ENCODE peak calls at places on chromosomes 5 and 9, in six cellular contexts. One of them, this sample, is unnamed.
A peak's percentile ranks its signal among the peaks of the same experiment; 100 is the strongest.

GRCh38 chr5:128259530-128260145 is 176.1 kb downstream of the SLC12A2 start:
- DNase-seq in body of pancreas: no peak
- DNase-seq in CD8-positive, alpha-beta memory T cell: no peak
- DNase-seq in transverse colon: no peak
- DNase-seq in Peyer's patch: no peak
- DNase-seq in right lobe of liver: no peak
- DNase-seq in this sample: no peak

GRCh38 chr9:99340281-99340680 is 118.2 kb downstream of the SEC61B start:
- DNase-seq in right lobe of liver: no peak
- DNase-seq in CD8-positive, alpha-beta memory T cell: no peak
- DNase-seq in Peyer's patch: no peak
- DNase-seq in body of pancreas: no peak
- DNase-seq in transverse colon: no peak
- DNase-seq in this sample: no peak

GRCh38 chr5:158739941-158740340 is 359.8 kb downstream of the EBF1 start:
- DNase-seq in right lobe of liver: no peak
- DNase-seq in transverse colon: no peak
- DNase-seq in Peyer's patch: no peak
- DNase-seq in body of pancreas: no peak
- DNase-seq in CD8-positive, alpha-beta memory T cell: no peak
- DNase-seq in this sample: no peak

GRCh38 chr5:88203977-88204735 is 64.5 kb downstream of the TMEM161B start:
- DNase-seq in right lobe of liver: no peak
- DNase-seq in transverse colon: no peak
- DNase-seq in Peyer's patch: no peak
- DNase-seq in CD8-positive, alpha-beta memory T cell: peak; percentile 49
- DNase-seq in body of pancreas: no peak
- DNase-seq in this sample: peak; percentile 16

GRCh38 chr9:111924281-111924680 is 27.7 kb downstream of the UGCG start:
- DNase-seq in CD8-positive, alpha-beta memory T cell: no peak
- DNase-seq in body of pancreas: no peak
- DNase-seq in Peyer's patch: no peak
- DNase-seq in right lobe of liver: no peak
- DNase-seq in transverse colon: no peak
- DNase-seq in this sample: no peak

GRCh38 chr9:92141144-92142129 is 26.2 kb upstream of the SPTLC1 start:
- DNase-seq in right lobe of liver: no peak
- DNase-seq in Peyer's patch: no peak
- DNase-seq in transverse colon: no peak
- DNase-seq in CD8-positive, alpha-beta memory T cell: no peak
- DNase-seq in body of pancreas: no peak
- DNase-seq in this sample: no peak

GRCh38 chr5:1175801-1176472 is 25.5 kb upstream of the SLC6A19 start:
- DNase-seq in transverse colon: no peak
- DNase-seq in body of pancreas: no peak
- DNase-seq in Peyer's patch: no peak
- DNase-seq in right lobe of liver: no peak
- DNase-seq in CD8-positive, alpha-beta memory T cell: no peak
- DNase-seq in this sample: no peak

GRCh38 chr5:74801197-74801596 is 34.1 kb downstream of the NSA2 start:
- DNase-seq in CD8-positive, alpha-beta memory T cell: no peak
- DNase-seq in Peyer's patch: no peak
- DNase-seq in right lobe of liver: no peak
- DNase-seq in body of pancreas: no peak
- DNase-seq in transverse colon: no peak
- DNase-seq in this sample: no peak

GRCh38 chr9:92468206-92468605 is 14.1 kb downstream of the ASPN start:
- DNase-seq in Peyer's patch: no peak
- DNase-seq in transverse colon: no peak
- DNase-seq in right lobe of liver: no peak
- DNase-seq in CD8-positive, alpha-beta memory T cell: no peak
- DNase-seq in body of pancreas: no peak
- DNase-seq in this sample: no peak

GRCh38 chr9:18185196-18185595 is 288.8 kb upstream of the ADAMTSL1 start:
- DNase-seq in body of pancreas: no peak
- DNase-seq in right lobe of liver: no peak
- DNase-seq in Peyer's patch: no peak
- DNase-seq in transverse colon: peak; percentile 17
- DNase-seq in CD8-positive, alpha-beta memory T cell: no peak
- DNase-seq in this sample: peak; percentile 77

GRCh38 chr9:6051511-6051950 is 36.1 kb upstream of the RANBP6 start:
- DNase-seq in CD8-positive, alpha-beta memory T cell: no peak
- DNase-seq in Peyer's patch: no peak
- DNase-seq in right lobe of liver: no peak
- DNase-seq in transverse colon: no peak
- DNase-seq in body of pancreas: no peak
- DNase-seq in this sample: no peak

GRCh38 chr5:86885489-86886225 is 267.9 kb downstream of the COX7C start:
- DNase-seq in Peyer's patch: no peak
- DNase-seq in transverse colon: no peak
- DNase-seq in body of pancreas: no peak
- DNase-seq in right lobe of liver: no peak
- DNase-seq in CD8-positive, alpha-beta memory T cell: no peak
- DNase-seq in this sample: no peak

GRCh38 chr5:173573126-173573960 is 43.1 kb downstream of the BOD1 start:
- DNase-seq in CD8-positive, alpha-beta memory T cell: peak; percentile 50
- DNase-seq in transverse colon: peak; percentile 70
- DNase-seq in right lobe of liver: peak; percentile 81
- DNase-seq in body of pancreas: peak; percentile 82
- DNase-seq in Peyer's patch: peak; percentile 23
- DNase-seq in this sample: peak; percentile 52
- H3K4me3 ChIP-seq in CD8-positive, alpha-beta memory T cell: no peak overlapping the region
- H3K4me3 ChIP-seq in transverse colon: no peak overlapping the region
- H3K4me3 ChIP-seq in right lobe of liver: no peak overlapping the region
- H3K4me3 ChIP-seq in body of pancreas: no peak overlapping the region
- H3K4me3 ChIP-seq in Peyer's patch: no peak overlapping the region
- H3K4me3 ChIP-seq in this sample: no peak overlapping the region

GRCh38 chr5:55535199-55535905 is 588 bp upstream of the PLPP1 start:
- DNase-seq in CD8-positive, alpha-beta memory T cell: no peak
- DNase-seq in transverse colon: no peak
- DNase-seq in body of pancreas: no peak
- DNase-seq in right lobe of liver: no peak
- DNase-seq in Peyer's patch: no peak
- DNase-seq in this sample: no peak
- H3K4me1 ChIP-seq in CD8-positive, alpha-beta memory T cell: peaks cover 32% of the 10 kb centered on the region
- H3K4me1 ChIP-seq in transverse colon: no peaks in the 10 kb centered on the region
- H3K4me1 ChIP-seq in body of pancreas: peaks cover 20% of the 10 kb centered on the region
- H3K4me1 ChIP-seq in right lobe of liver: peaks cover 6% of the 10 kb centered on the region
- H3K4me1 ChIP-seq in Peyer's patch: no peaks in the 10 kb centered on the region
- H3K4me1 ChIP-seq in this sample: peaks cover 3% of the 10 kb centered on the region

GRCh38 chr9:76395381-76395780 is 1.2 kb upstream of the RFK start:
- DNase-seq in Peyer's patch: no peak
- DNase-seq in transverse colon: no peak
- DNase-seq in right lobe of liver: no peak
- DNase-seq in body of pancreas: no peak
- DNase-seq in CD8-positive, alpha-beta memory T cell: no peak
- DNase-seq in this sample: peak; percentile 47
- H3K4me3 ChIP-seq in Peyer's patch: peak overlapping the region; percentile 87
- H3K4me3 ChIP-seq in transverse colon: peak overlapping the region; percentile 99
- H3K4me3 ChIP-seq in right lobe of liver: peak overlapping the region; percentile 97
- H3K4me3 ChIP-seq in body of pancreas: no peak overlapping the region
- H3K4me3 ChIP-seq in CD8-positive, alpha-beta memory T cell: no peak overlapping the region
- H3K4me3 ChIP-seq in this sample: no peak overlapping the region

GRCh38 chr5:136015966-136016365 is 12.8 kb upstream of the TGFBI start:
- DNase-seq in body of pancreas: no peak
- DNase-seq in right lobe of liver: no peak
- DNase-seq in Peyer's patch: no peak
- DNase-seq in transverse colon: no peak
- DNase-seq in CD8-positive, alpha-beta memory T cell: no peak
- DNase-seq in this sample: no peak
- H3K4me1 ChIP-seq in body of pancreas: peaks cover 5% of the 10 kb centered on the region
- H3K4me1 ChIP-seq in right lobe of liver: peaks cover 31% of the 10 kb centered on the region
- H3K4me1 ChIP-seq in Peyer's patch: no peaks in the 10 kb centered on the region
- H3K4me1 ChIP-seq in transverse colon: peaks cover 6% of the 10 kb centered on the region
- H3K4me1 ChIP-seq in CD8-positive, alpha-beta memory T cell: no peaks in the 10 kb centered on the region
- H3K4me1 ChIP-seq in this sample: no peaks in the 10 kb centered on the region

DNA sequence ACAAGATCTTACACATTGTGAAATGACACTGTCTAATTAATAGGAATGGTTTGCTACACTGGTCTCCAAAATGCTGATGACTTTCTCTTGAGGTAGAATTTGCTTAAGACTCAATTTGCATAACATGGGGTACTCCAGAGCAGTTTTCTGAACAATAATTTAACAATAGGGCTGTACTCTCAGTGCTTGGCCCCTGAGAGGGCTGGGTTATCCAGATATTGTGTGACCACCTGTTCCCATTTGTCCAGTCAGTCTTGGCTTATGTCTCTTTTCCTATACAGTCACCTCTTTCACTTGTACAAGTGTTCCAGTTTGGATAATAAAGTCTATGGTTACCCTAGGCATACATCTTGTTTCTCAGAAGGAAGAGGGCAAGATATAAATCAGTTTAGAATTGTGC is 17.9 kb downstream of the ZSWIM6 start:
- DNase-seq in CD8-positive, alpha-beta memory T cell: no peak
- DNase-seq in body of pancreas: no peak
- DNase-seq in right lobe of liver: no peak
- DNase-seq in Peyer's patch: no peak
- DNase-seq in transverse colon: no peak
- DNase-seq in this sample: no peak
- H3K4me3 ChIP-seq in CD8-positive, alpha-beta memory T cell: no peak overlapping the region
- H3K4me3 ChIP-seq in body of pancreas: no peak overlapping the region
- H3K4me3 ChIP-seq in right lobe of liver: no peak overlapping the region
- H3K4me3 ChIP-seq in Peyer's patch: no peak overlapping the region
- H3K4me3 ChIP-seq in transverse colon: no peak overlapping the region
- H3K4me3 ChIP-seq in this sample: no peak overlapping the region

DNA sequence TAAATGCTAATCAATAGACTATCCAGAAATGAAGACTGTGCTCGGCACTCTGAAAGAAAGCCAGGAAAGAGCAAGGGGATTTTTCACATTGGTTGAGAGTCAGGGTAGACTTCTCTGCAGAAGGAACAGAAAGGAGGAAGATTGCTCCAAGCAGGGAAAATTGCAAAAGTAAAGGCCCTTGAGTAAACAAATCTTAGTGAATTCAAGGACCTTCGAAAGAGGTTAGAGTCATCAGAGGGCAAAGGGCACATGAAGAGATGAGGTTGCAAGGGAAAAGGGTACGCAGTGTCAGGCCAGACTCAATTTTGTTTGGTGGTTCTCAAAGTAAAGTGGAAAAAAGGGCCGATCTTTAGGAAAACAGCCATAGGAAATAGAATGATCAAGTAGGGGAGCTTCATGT is 157.5 kb upstream of the RAI14 start:
- DNase-seq in CD8-positive, alpha-beta memory T cell: no peak
- DNase-seq in right lobe of liver: no peak
- DNase-seq in body of pancreas: no peak
- DNase-seq in Peyer's patch: no peak
- DNase-seq in transverse colon: no peak
- DNase-seq in this sample: no peak
- H3K4me1 ChIP-seq in CD8-positive, alpha-beta memory T cell: no peaks in the 10 kb centered on the region
- H3K4me1 ChIP-seq in right lobe of liver: peaks cover 36% of the 10 kb centered on the region
- H3K4me1 ChIP-seq in body of pancreas: peaks cover 5% of the 10 kb centered on the region
- H3K4me1 ChIP-seq in Peyer's patch: no peaks in the 10 kb centered on the region
- H3K4me1 ChIP-seq in transverse colon: peaks cover 7% of the 10 kb centered on the region
- H3K4me1 ChIP-seq in this sample: no peaks in the 10 kb centered on the region

DNA sequence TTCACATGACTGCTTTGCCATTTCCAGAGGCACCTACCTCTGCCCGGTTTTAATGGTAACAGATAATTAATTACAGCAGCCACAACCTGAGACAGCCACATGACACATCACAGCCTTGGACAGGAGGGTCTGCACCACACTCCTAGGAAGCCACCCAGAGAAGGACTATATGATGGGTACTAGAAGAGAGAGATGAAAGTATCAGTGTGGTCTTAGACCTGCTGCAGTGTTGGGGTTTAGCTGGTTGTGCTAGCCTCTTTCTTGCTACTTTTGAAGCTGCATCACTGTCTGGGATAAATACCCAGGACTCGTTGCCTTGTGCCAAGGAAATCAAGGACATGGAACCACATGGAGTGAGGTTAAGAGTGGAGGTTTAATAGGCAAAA is 266.4 kb downstream of the ICE1 start:
- DNase-seq in right lobe of liver: no peak
- DNase-seq in transverse colon: no peak
- DNase-seq in CD8-positive, alpha-beta memory T cell: no peak
- DNase-seq in body of pancreas: no peak
- DNase-seq in Peyer's patch: no peak
- DNase-seq in this sample: no peak
- H3K4me3 ChIP-seq in right lobe of liver: no peak overlapping the region
- H3K4me3 ChIP-seq in transverse colon: no peak overlapping the region
- H3K4me3 ChIP-seq in CD8-positive, alpha-beta memory T cell: no peak overlapping the region
- H3K4me3 ChIP-seq in body of pancreas: no peak overlapping the region
- H3K4me3 ChIP-seq in Peyer's patch: no peak overlapping the region
- H3K4me3 ChIP-seq in this sample: no peak overlapping the region

DNA sequence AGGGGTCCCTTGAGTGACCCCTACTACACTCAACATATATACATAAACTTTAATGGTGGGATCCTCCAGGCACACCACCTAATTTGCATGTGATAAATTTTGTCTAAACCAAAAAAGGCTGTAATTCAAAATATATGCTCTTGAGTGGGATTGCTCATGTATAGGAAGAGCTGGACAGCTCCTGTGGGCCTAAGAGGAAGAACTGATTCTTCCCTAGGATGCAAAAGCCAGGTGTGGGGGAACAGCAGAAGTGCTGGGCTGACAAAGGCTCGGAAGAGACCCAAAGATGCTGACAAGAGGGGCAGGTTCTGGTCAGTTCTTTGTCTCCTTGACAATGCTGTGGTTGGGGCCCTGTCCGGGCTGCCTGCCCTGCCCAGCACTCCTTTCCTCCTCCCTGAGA is 43.9 kb downstream of the PCDH1 start:
- DNase-seq in transverse colon: no peak
- DNase-seq in CD8-positive, alpha-beta memory T cell: no peak
- DNase-seq in body of pancreas: no peak
- DNase-seq in Peyer's patch: no peak
- DNase-seq in right lobe of liver: no peak
- DNase-seq in this sample: no peak
- H3K4me1 ChIP-seq in transverse colon: no peaks in the 10 kb centered on the region
- H3K4me1 ChIP-seq in CD8-positive, alpha-beta memory T cell: peaks cover 7% of the 10 kb centered on the region
- H3K4me1 ChIP-seq in body of pancreas: peaks cover 13% of the 10 kb centered on the region
- H3K4me1 ChIP-seq in Peyer's patch: no peaks in the 10 kb centered on the region
- H3K4me1 ChIP-seq in right lobe of liver: no peaks in the 10 kb centered on the region
- H3K4me1 ChIP-seq in this sample: peaks cover 3% of the 10 kb centered on the region